ENCODE peak calls at places on chromosomes 2 and 18, in seven cellular contexts. B is OCI-LY7, C is DND-41, X is endothelial cell of umbilical vein, Y is H9, M is HCT116, R is neural progenitor cell. N is an unnamed sample.
A peak's percentile ranks its signal among the peaks of the same experiment; 100 is the strongest.

GRCh38 chr2:230658877-230659652 is 53.6 kb upstream of the CAB39 start:
- DNase-seq in B (no peak), C (peak; percentile 59), X (no peak), Y (no peak), M (no peak), R (no peak), N (no peak)

GRCh38 chr18:33812186-33812585 is 234.2 kb downstream of the ASXL3 start:
- DNase-seq in B (no peak), C (no peak), X (no peak), Y (no peak), M (no peak), R (no peak), N (peak; percentile 92)

GRCh38 chr2:212958757-212959295 is 192.6 kb downstream of the IKZF2 start:
- DNase-seq in B (no peak), C (peak; percentile 29), X (no peak), Y (no peak), M (no peak), R (no peak), N (peak; percentile 26)

GRCh38 chr2:177395594-177395993 is 3.0 kb downstream of the AGPS start:
- DNase-seq in B (no peak), C (no peak), X (no peak), Y (no peak), M (no peak), R (no peak), N (no peak)

GRCh38 chr2:166417669-166418068 is 41.9 kb upstream of the SCN9A start:
- DNase-seq in B (peak; percentile 10), C (no peak), X (peak; percentile 42), Y (no peak), M (peak; percentile 39), R (peak; percentile 21), N (peak; percentile 37)

GRCh38 chr2:23588106-23588505 is 203.1 kb downstream of the KLHL29 start:
- DNase-seq in B (no peak), C (no peak), X (no peak), Y (no peak), M (no peak), R (no peak), N (no peak)

GRCh38 chr18:51417643-51418483 is 220.4 kb upstream of the MEX3C start:
- DNase-seq in B (peak; percentile 48), C (no peak), X (no peak), Y (peak; percentile 98), M (no peak), R (no peak), N (no peak)

GRCh38 chr2:224650815-224651439 is 65.2 kb downstream of the CCDC195 start:
- DNase-seq in B (peak; percentile 85), C (peak; percentile 5), X (peak; percentile 61), Y (no peak), M (peak; percentile 53), R (peak; percentile 75), N (peak; percentile 31)

GRCh38 chr2:23418490-23418911 is 33.5 kb downstream of the KLHL29 start:
- DNase-seq in B (no peak), C (no peak), X (no peak), Y (no peak), M (no peak), R (no peak), N (peak; percentile 44)

GRCh38 chr18:634551-635045 is 22.9 kb upstream of the TYMS start:
- DNase-seq in B (no peak), C (no peak), X (peak; percentile 12), Y (no peak), M (no peak), R (peak; percentile 6), N (peak; percentile 39)

GRCh38 chr2:24657818-24658217 is 135.4 kb downstream of the PTRHD1 start:
- DNase-seq in B (no peak), C (no peak), X (no peak), Y (no peak), M (no peak), R (no peak), N (no peak)

GRCh38 chr2:110657721-110658305 is 20.1 kb downstream of the BUB1 start:
- DNase-seq in B (no peak), C (no peak), X (no peak), Y (no peak), M (no peak), R (no peak), N (no peak)

GRCh38 chr2:24893934-24894333 is 26.1 kb downstream of the ADCY3 start:
- DNase-seq in B (no peak), C (no peak), X (no peak), Y (no peak), M (no peak), R (no peak), N (no peak)

GRCh38 chr2:2655451-2655850 is 324.4 kb upstream of the MYT1L start:
- DNase-seq in B (no peak), C (no peak), X (no peak), Y (no peak), M (no peak), R (no peak), N (no peak)

GRCh38 chr2:26172866-26173595 is at the start of gene GAREM2:
- DNase-seq in B (no peak), C (no peak), X (no peak), Y (peak; percentile 62), M (no peak), R (peak; percentile 78), N (no peak)

GRCh38 chr18:76757925-76758324 is 64.4 kb upstream of the ZNF236 start:
- DNase-seq in B (no peak), C (no peak), X (no peak), Y (no peak), M (no peak), R (no peak), N (no peak)

GRCh38 chr18:76756491-76757288 is 65.7 kb upstream of the ZNF236 start:
- DNase-seq in B (no peak), C (no peak), X (no peak), Y (no peak), M (no peak), R (no peak), N (no peak)

GRCh38 chr18:76759056-76759455 is 63.3 kb upstream of the ZNF236 start:
- DNase-seq in B (no peak), C (no peak), X (no peak), Y (no peak), M (no peak), R (no peak), N (no peak)

GRCh38 chr18:76754381-76754780 is 68.0 kb upstream of the ZNF236 start:
- DNase-seq in B (no peak), C (no peak), X (no peak), Y (no peak), M (no peak), R (no peak), N (no peak)

DNA sequence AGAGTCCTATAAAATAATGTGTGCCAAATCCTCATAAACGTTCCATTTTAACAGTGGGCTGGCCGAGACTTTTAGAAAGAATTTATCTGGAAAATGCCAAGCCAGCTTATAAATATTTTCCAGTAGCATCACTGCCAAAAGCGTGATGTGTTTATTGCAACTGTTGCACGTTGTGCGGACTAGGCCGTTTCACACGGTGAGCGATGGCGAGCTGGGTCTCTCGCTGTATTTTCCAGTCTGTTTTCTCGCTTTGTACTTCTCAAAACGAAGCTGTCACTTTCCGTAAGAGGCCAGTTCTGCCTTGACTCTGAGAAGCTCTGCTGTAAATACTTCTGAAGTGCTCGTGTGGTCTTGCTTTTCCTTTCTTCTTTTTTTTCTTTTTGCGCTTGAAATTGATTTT is 65.0 kb upstream of the ZNF236 start:
- DNase-seq in B (no peak), C (no peak), X (no peak), Y (no peak), M (no peak), R (no peak), N (no peak)
- H2AFZ ChIP-seq in B (no peak overlapping the region), C (no peak overlapping the region), X (no peak overlapping the region), Y (no peak overlapping the region), M (no peak overlapping the region), R (no peak overlapping the region), N (no peak overlapping the region)

DNA sequence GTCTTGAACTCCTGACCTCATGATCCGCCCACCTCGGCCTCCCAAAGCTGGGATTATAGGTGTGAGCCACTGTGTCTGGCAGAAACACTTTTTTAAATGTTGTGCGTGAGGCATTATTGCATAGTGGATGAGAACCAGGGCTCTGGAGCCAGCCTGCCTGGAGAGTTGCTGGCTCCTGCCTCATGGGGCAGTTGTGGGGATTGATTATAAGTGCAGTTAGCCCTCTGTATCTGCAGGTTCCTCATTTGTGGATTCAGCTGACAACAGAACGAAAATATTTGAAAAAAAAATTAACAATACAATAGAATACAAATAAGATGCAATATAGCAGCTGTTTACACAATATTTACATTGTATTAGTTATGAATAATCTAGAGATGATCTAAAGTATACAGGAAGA is 129.4 kb upstream of the EML6 start:
- DNase-seq in B (no peak), C (no peak), X (no peak), Y (no peak), M (no peak), R (no peak), N (no peak)
- H4K20me1 ChIP-seq in B (no peaks in the 10 kb centered on the region), C (peaks cover 21% of the 10 kb centered on the region), X (peaks cover 2% of the 10 kb centered on the region), Y (no peaks in the 10 kb centered on the region), M (no peaks in the 10 kb centered on the region), R (peaks cover 30% of the 10 kb centered on the region), N (no peaks in the 10 kb centered on the region)

GRCh38 chr18:71431171-71431570 is 1113.0 kb downstream of the CBLN2 start:
- DNase-seq in B (no peak), C (no peak), X (no peak), Y (no peak), M (no peak), R (no peak), N (no peak)

GRCh38 chr18:71431689-71432088 is 1112.5 kb downstream of the CBLN2 start:
- DNase-seq in B (no peak), C (no peak), X (no peak), Y (no peak), M (no peak), R (no peak), N (no peak)

DNA sequence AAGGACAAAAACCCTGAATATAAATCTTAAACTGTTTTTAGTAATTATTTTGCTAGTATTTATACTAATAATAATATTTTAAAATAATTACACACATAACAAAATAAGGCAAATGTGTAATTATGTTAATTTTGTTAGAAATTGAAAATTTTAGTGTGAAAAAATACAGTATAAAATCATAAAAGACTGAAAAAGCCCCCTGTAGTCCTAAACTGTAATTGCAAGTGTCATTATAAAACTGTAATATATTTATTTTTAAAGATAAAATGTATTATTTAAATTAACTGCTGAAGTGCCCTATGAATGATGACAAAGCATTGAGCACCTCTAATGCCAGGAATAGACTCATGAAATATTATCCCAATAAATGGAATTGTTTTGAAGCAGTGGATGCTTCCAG is 1117.7 kb downstream of the CBLN2 start:
- DNase-seq in B (no peak), C (no peak), X (no peak), Y (no peak), M (no peak), R (no peak), N (no peak)
- TF ChIP-seq CTCF in B (no peak), C (no peak), X (peak; percentile 4), Y (peak; percentile 42), M (no peak), R (no peak), N (no peak)

GRCh38 chr2:18560797-18561085 is 288 bp upstream of the RDH14 start:
- DNase-seq in B (no peak), C (no peak), X (no peak), Y (no peak), M (no peak), R (no peak), N (no peak)

GRCh38 chr2:18557121-18557520 is 3.3 kb downstream of the RDH14 start:
- DNase-seq in B (no peak), C (no peak), X (no peak), Y (no peak), M (no peak), R (no peak), N (no peak)

GRCh38 chr2:18558458-18558857 is 2.0 kb downstream of the RDH14 start:
- DNase-seq in B (no peak), C (no peak), X (no peak), Y (no peak), M (no peak), R (no peak), N (no peak)

GRCh38 chr2:18559941-18560796 is at the start of gene RDH14:
- DNase-seq in B (peak; percentile 94), C (peak; percentile 93), X (peak; percentile 89), Y (peak; percentile 96), M (peak; percentile 75), R (peak; percentile 97), N (peak; percentile 88)

GRCh38 chr2:18559531-18559930 is 922 bp downstream of the RDH14 start:
- DNase-seq in B (no peak), C (no peak), X (no peak), Y (no peak), M (no peak), R (peak; percentile 10), N (no peak)
- H2AFZ ChIP-seq in B (no peak overlapping the region), C (peak overlapping the region; percentile 76), X (no peak overlapping the region), Y (no peak overlapping the region), M (no peak overlapping the region), R (peak overlapping the region; percentile 99), N (peak overlapping the region; percentile 88)

N was measured in mammary epithelial cell.